ENCODE peak calls at places on chromosomes 1 and 21, in seven cellular contexts. C, K, S, X, P, J and I are unnamed samples.

GRCh38 chr21:43762303-43763128 is 13.6 kb downstream of the CSTB start:
- DNase-seq in C (no peak), K (no peak), S (no peak), X (no peak), P (no peak), J (no peak), I (no peak)

GRCh38 chr1:117616356-117616755 is 10.5 kb downstream of the TENT5C start:
- DNase-seq in C (no peak), K (no peak), S (no peak), X (no peak), P (no peak), J (no peak), I (no peak)

GRCh38 chr21:24223625-24224024 is 1383.7 kb downstream of the MRPL39 start:
- DNase-seq in C (no peak), K (no peak), S (no peak), X (no peak), P (no peak), J (no peak), I (no peak)

GRCh38 chr1:163875214-163875926 is 553.6 kb downstream of the NUF2 start:
- DNase-seq in C (no peak), K (peak; percentile 33), S (peak; percentile 48), X (peak; percentile 96), P (no peak), J (no peak), I (no peak)

GRCh38 chr1:221263831-221264767 is 384.9 kb downstream of the HLX start:
- DNase-seq in C (peak; percentile 10), K (peak; percentile 54), S (peak; percentile 83), X (peak; percentile 92), P (no peak), J (peak; percentile 12), I (peak; percentile 52)

GRCh38 chr21:44878053-44878982 is 4.8 kb upstream of the PTTG1IP start:
- DNase-seq in C (no peak), K (no peak), S (no peak), X (no peak), P (no peak), J (no peak), I (peak; percentile 97)

GRCh38 chr1:29259802-29260441 is 23.6 kb downstream of the PTPRU start:
- DNase-seq in C (no peak), K (peak; percentile 39), S (no peak), X (no peak), P (peak; percentile 15), J (no peak), I (no peak)

GRCh38 chr21:36816556-36817130 is 117.7 kb downstream of the SIM2 start:
- DNase-seq in C (no peak), K (no peak), S (no peak), X (no peak), P (no peak), J (no peak), I (no peak)

GRCh38 chr1:178055779-178056471 is 38.0 kb upstream of the RASAL2 start:
- DNase-seq in C (no peak), K (no peak), S (no peak), X (peak; percentile 37), P (no peak), J (no peak), I (peak; percentile 81)

GRCh38 chr21:41503331-41503730 is 4.6 kb downstream of the TMPRSS2 start:
- DNase-seq in C (no peak), K (no peak), S (no peak), X (no peak), P (no peak), J (no peak), I (no peak)

GRCh38 chr1:9164537-9164910 is 35.6 kb upstream of the GPR157 start:
- DNase-seq in C (no peak), K (no peak), S (no peak), X (peak; percentile 64), P (no peak), J (no peak), I (no peak)

GRCh38 chr1:180117764-180118116 is 36.9 kb upstream of the QSOX1 start:
- DNase-seq in C (no peak), K (no peak), S (no peak), X (peak; percentile 76), P (no peak), J (no peak), I (no peak)

GRCh38 chr1:115170972-115171392 is 81.7 kb upstream of the TSPAN2 start:
- DNase-seq in C (no peak), K (no peak), S (no peak), X (peak; percentile 90), P (no peak), J (no peak), I (no peak)

GRCh38 chr21:38993561-38993960 is 187.8 kb downstream of the ETS2 start:
- DNase-seq in C (no peak), K (peak; percentile 74), S (no peak), X (peak; percentile 94), P (no peak), J (no peak), I (peak; percentile 41)

GRCh38 chr1:153032073-153032472 is 1.1 kb downstream of the SPRR1B start:
- DNase-seq in C (no peak), K (no peak), S (no peak), X (no peak), P (no peak), J (no peak), I (no peak)

GRCh38 chr21:36155603-36156338 is 853 bp upstream of the DOP1B start:
- DNase-seq in C (no peak), K (peak; percentile 59), S (no peak), X (no peak), P (no peak), J (no peak), I (no peak)

GRCh38 chr1:43557744-43558245 is 27.1 kb downstream of the PTPRF start:
- DNase-seq in C (no peak), K (peak; percentile 69), S (no peak), X (peak; percentile 53), P (no peak), J (no peak), I (no peak)

GRCh38 chr1:117366982-117367768 is at the start of gene MAN1A2:
- DNase-seq in C (peak; percentile 68), K (peak; percentile 91), S (peak; percentile 66), X (peak; percentile 71), P (peak; percentile 55), J (peak; percentile 62), I (peak; percentile 65)

GRCh38 chr21:27277122-27277521 is 310.2 kb upstream of the ADAMTS5 start:
- DNase-seq in C (no peak), K (no peak), S (no peak), X (no peak), P (no peak), J (no peak), I (no peak)

GRCh38 chr1:161816201-161816600 is 50.1 kb downstream of the ATF6 start:
- DNase-seq in C (no peak), K (no peak), S (no peak), X (peak; percentile 62), P (no peak), J (no peak), I (peak; percentile 29)

GRCh38 chr1:106620521-106620954 is 435.9 kb upstream of the PRMT6 start:
- DNase-seq in C (no peak), K (no peak), S (no peak), X (peak; percentile 75), P (no peak), J (no peak), I (no peak)

GRCh38 chr1:100569888-100570287 is 31.9 kb downstream of the GPR88 start:
- DNase-seq in C (no peak), K (no peak), S (no peak), X (no peak), P (no peak), J (no peak), I (no peak)

GRCh38 chr1:201578008-201578888 is 39.3 kb downstream of the NAV1 start:
- DNase-seq in C (no peak), K (no peak), S (no peak), X (no peak), P (no peak), J (no peak), I (no peak)

GRCh38 chr1:113452921-113453770 is 62.8 kb downstream of the MAGI3 start:
- DNase-seq in C (no peak), K (no peak), S (peak; percentile 50), X (peak; percentile 71), P (no peak), J (no peak), I (peak; percentile 32)

GRCh38 chr1:147264158-147264768 is 21.8 kb downstream of the CHD1L start:
- DNase-seq in C (no peak), K (no peak), S (no peak), X (peak; percentile 82), P (no peak), J (no peak), I (no peak)

GRCh38 chr1:64236584-64236983 is 33.2 kb downstream of the UBE2U start:
- DNase-seq in C (no peak), K (no peak), S (peak; percentile 9), X (no peak), P (no peak), J (no peak), I (no peak)

GRCh38 chr21:26842976-26843911 is 2.0 kb downstream of the ADAMTS1 start:
- DNase-seq in C (no peak), K (peak; percentile 93), S (no peak), X (peak; percentile 97), P (no peak), J (no peak), I (no peak)